ENCODE peak calls at places on chromosomes 2 and 18, in seven cellular contexts. F is trophoblast cell, V is mesendoderm, B is IMR-90, E is neuronal stem cell, I is mesenchymal stem cell, Z is H9. T is an unnamed sample.

GRCh38 chr2:64426191-64426952 is 27.6 kb upstream of the LGALSL start:
- DNase-seq in F (peak; percentile 87), V (no peak), B (peak; percentile 16), E (no peak), I (peak; percentile 61), Z (no peak), T (no peak)

GRCh38 chr2:85976106-85976920 is 87.5 kb upstream of the ST3GAL5 start:
- DNase-seq in F (no peak), V (no peak), B (no peak), E (no peak), I (no peak), Z (no peak), T (no peak)

GRCh38 chr2:33535409-33535808 is 59.0 kb downstream of the RASGRP3 start:
- DNase-seq in F (no peak), V (no peak), B (no peak), E (no peak), I (peak; percentile 39), Z (no peak), T (no peak)

GRCh38 chr2:224594840-224595239 is 9.7 kb upstream of the CUL3 start:
- DNase-seq in F (no peak), V (no peak), B (peak; percentile 18), E (no peak), I (no peak), Z (no peak), T (no peak)

GRCh38 chr2:68730828-68731227 is 3.8 kb upstream of the ARHGAP25 start:
- DNase-seq in F (no peak), V (no peak), B (peak; percentile 89), E (no peak), I (peak; percentile 89), Z (no peak), T (no peak)

GRCh38 chr2:241903121-241904010 is 33.8 kb downstream of the RTP5 start:
- DNase-seq in F (no peak), V (no peak), B (no peak), E (no peak), I (no peak), Z (peak; percentile 34), T (no peak)

GRCh38 chr2:66851449-66851872 is 416.5 kb downstream of the MEIS1 start:
- DNase-seq in F (peak; percentile 9), V (no peak), B (peak; percentile 99), E (no peak), I (peak; percentile 99), Z (no peak), T (no peak)

GRCh38 chr2:231680992-231681852 is 27.1 kb upstream of the PTMA start:
- DNase-seq in F (peak; percentile 70), V (peak; percentile 89), B (peak; percentile 82), E (peak; percentile 87), I (peak; percentile 83), Z (peak; percentile 92), T (no peak)

GRCh38 chr2:50535971-50536759 is 495.8 kb downstream of the NRXN1 start:
- DNase-seq in F (peak; percentile 56), V (peak; percentile 29), B (peak; percentile 55), E (peak; percentile 33), I (peak; percentile 34), Z (no peak), T (no peak)

GRCh38 chr18:25834061-25834460 is 256.4 kb downstream of the SS18 start:
- DNase-seq in F (no peak), V (no peak), B (no peak), E (no peak), I (no peak), Z (no peak), T (no peak)

GRCh38 chr2:30105556-30105955 is 41.3 kb upstream of the YPEL5 start:
- DNase-seq in F (no peak), V (peak; percentile 19), B (no peak), E (no peak), I (no peak), Z (no peak), T (no peak)

GRCh38 chr18:47882641-47883040 is 47.8 kb downstream of the SMAD2 start:
- DNase-seq in F (no peak), V (no peak), B (peak; percentile 55), E (no peak), I (no peak), Z (no peak), T (no peak)

GRCh38 chr2:160294339-160294803 is 94.3 kb upstream of the ITGB6 start:
- DNase-seq in F (peak; percentile 62), V (no peak), B (peak; percentile 92), E (no peak), I (peak; percentile 91), Z (no peak), T (no peak)

GRCh38 chr18:72174972-72175649 is 369.0 kb downstream of the CBLN2 start:
- DNase-seq in F (no peak), V (no peak), B (no peak), E (no peak), I (no peak), Z (no peak), T (no peak)

GRCh38 chr2:170396799-170397459 is 219.0 kb downstream of the MYO3B start:
- DNase-seq in F (peak; percentile 45), V (peak; percentile 28), B (peak; percentile 4), E (no peak), I (peak; percentile 37), Z (no peak), T (no peak)

GRCh38 chr18:63342206-63342605 is 22.6 kb upstream of the BCL2 start:
- DNase-seq in F (peak; percentile 43), V (peak; percentile 63), B (peak; percentile 28), E (no peak), I (peak; percentile 48), Z (peak; percentile 48), T (no peak)

GRCh38 chr2:74292752-74293151 is 50.5 kb downstream of the SLC4A5 start:
- DNase-seq in F (no peak), V (no peak), B (peak; percentile 24), E (no peak), I (no peak), Z (no peak), T (no peak)

GRCh38 chr2:63038034-63038433 is 12.6 kb upstream of the OTX1 start:
- DNase-seq in F (no peak), V (no peak), B (no peak), E (no peak), I (no peak), Z (no peak), T (no peak)

GRCh38 chr2:201644001-201644400 is 698 bp upstream of the TMEM237 start:
- DNase-seq in F (no peak), V (peak; percentile 19), B (peak; percentile 26), E (no peak), I (peak; percentile 2), Z (no peak), T (no peak)

GRCh38 chr2:98909381-98910211 is 26.4 kb downstream of the CRACDL start:
- DNase-seq in F (peak; percentile 84), V (peak; percentile 86), B (peak; percentile 85), E (peak; percentile 41), I (peak; percentile 70), Z (peak; percentile 90), T (peak; percentile 38)

GRCh38 chr2:105570326-105570725 is 171.5 kb upstream of the FHL2 start:
- DNase-seq in F (no peak), V (no peak), B (no peak), E (no peak), I (no peak), Z (no peak), T (no peak)

GRCh38 chr2:223185638-223186037 is 133.6 kb downstream of the KCNE4 start:
- DNase-seq in F (no peak), V (no peak), B (no peak), E (no peak), I (no peak), Z (no peak), T (no peak)

GRCh38 chr2:153386481-153386891 is 92.1 kb downstream of the RPRM start:
- DNase-seq in F (no peak), V (peak; percentile 23), B (no peak), E (no peak), I (no peak), Z (no peak), T (no peak)

GRCh38 chr2:147607379-147607778 is 237.4 kb upstream of the ACVR2A start:
- DNase-seq in F (no peak), V (no peak), B (no peak), E (no peak), I (no peak), Z (no peak), T (no peak)

GRCh38 chr2:217459675-217460405 is 543.0 kb downstream of the TNS1 start:
- DNase-seq in F (no peak), V (no peak), B (peak; percentile 55), E (no peak), I (no peak), Z (no peak), T (no peak)

GRCh38 chr2:197873293-197873701 is 68.9 kb downstream of the PLCL1 start:
- DNase-seq in F (peak; percentile 49), V (peak; percentile 85), B (peak; percentile 83), E (no peak), I (peak; percentile 69), Z (peak; percentile 63), T (peak; percentile 15)

GRCh38 chr2:82779981-82780380 is 1679.1 kb downstream of the SUCLG1 start:
- DNase-seq in F (no peak), V (no peak), B (no peak), E (no peak), I (no peak), Z (no peak), T (no peak)
- H2BK5ac ChIP-seq in F (no peak overlapping the region), V (no peak overlapping the region), B (no peak overlapping the region), E (no peak overlapping the region), I (no peak overlapping the region), Z (no peak overlapping the region), T (no peak overlapping the region)

DNA sequence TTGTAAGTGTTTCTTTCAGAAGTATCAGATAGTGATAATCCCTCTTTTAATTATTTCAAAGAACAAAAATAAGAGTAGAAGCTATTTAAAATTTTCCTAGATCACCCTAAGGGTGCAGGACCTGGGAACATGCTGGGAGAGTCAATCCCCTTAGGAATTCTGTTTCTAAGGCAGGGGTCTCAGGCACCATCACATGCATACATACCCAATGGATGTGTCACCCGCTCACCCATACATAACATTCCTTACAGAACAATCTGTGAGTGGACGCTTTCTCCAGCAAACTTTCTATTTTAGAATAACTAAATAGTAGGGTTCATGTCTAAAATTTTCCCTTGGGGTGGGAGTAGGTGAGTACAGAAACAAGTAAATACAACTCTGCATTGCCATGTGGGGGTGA is 8.4 kb downstream of the DSEL start:
- DNase-seq in F (no peak), V (peak; percentile 83), B (no peak), E (no peak), I (no peak), Z (peak; percentile 45), T (no peak)
- H3K4ac ChIP-seq in F (no peak overlapping the region), V (no peak overlapping the region), B (no peak overlapping the region), E (no peak overlapping the region), I (no peak overlapping the region), Z (no peak overlapping the region), T (no peak overlapping the region)

GRCh38 chr18:13366541-13366940 is 148.0 kb downstream of the LDLRAD4 start:
- DNase-seq in F (no peak), V (no peak), B (no peak), E (no peak), I (no peak), Z (no peak), T (no peak)
- H2BK5ac ChIP-seq in F (no peak overlapping the region), V (no peak overlapping the region), B (no peak overlapping the region), E (no peak overlapping the region), I (no peak overlapping the region), Z (no peak overlapping the region), T (peak overlapping the region; percentile 71)

DNA sequence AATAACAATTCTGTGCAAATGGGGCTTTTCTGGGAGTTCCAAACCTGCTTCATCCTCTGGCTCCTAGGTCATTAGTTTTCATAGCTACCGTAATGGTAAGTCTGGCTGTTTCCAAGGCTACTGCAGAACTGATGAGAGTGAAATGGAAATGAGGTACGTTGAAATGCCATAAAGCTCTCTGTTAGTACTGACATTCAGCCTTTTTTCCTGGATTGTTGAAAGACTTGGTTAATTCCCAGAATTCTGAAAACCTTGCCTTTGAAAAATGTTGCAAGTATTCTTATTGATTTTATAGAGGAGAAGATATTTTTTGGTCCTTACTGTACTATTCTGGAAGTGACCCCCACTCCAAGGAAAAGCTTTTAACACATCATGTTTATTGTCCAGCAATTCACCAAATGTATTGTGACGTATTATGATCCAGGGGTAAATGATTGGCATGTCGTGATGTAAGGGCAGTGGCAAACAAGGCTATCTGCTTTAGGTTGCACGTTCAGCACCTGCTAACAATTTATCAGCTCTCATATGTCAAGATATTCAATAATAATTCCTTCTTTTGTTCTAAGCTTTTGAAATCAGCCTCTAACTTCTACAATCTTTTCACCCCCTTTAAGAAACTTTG is 767.0 kb upstream of the RAB6C start:
- DNase-seq in F (no peak), V (no peak), B (no peak), E (no peak), I (no peak), Z (no peak), T (no peak)
- H3K4ac ChIP-seq in F (no peak overlapping the region), V (no peak overlapping the region), B (no peak overlapping the region), E (no peak overlapping the region), I (no peak overlapping the region), Z (no peak overlapping the region), T (no peak overlapping the region)